ENCODE peak calls at places on chromosomes 3 and 15, in eight cellular contexts. K is psoas muscle, W is fibroblast of pulmonary artery, X is thoracic aorta, Y is PC-3, Q is progenitor cell of endocrine pancreas, C is neural progenitor cell, Z is AG09309. D is an unnamed sample.

GRCh38 chr3:140706360-140706759 is 28.5 kb downstream of the TRIM42 start:
- DNase-seq in K (no peak), X (no peak), W (no peak), C (no peak), Z (no peak), Q (no peak), Y (no peak), D (no peak)

GRCh38 chr15:91852741-91853500 is 587 bp upstream of the SLCO3A1 start:
- DNase-seq in Y (no peak), Z (peak), X (no peak), K (peak), Q (peak), W (peak), C (peak), D (peak)

GRCh38 chr3:377158-377561 is 180.6 kb downstream of the CHL1 start:
- DNase-seq in Z (peak), C (peak), X (no peak), Y (peak), W (peak), Q (no peak), K (no peak), D (no peak)

GRCh38 chr15:74523982-74524381 is 17.0 kb upstream of the ARID3B start:
- DNase-seq in C (no peak), X (no peak), Z (no peak), Q (no peak), W (no peak), Y (peak), K (no peak), D (no peak)

GRCh38 chr3:107661447-107662108 is 138.8 kb downstream of the BBX start:
- DNase-seq in Y (no peak), Z (no peak), Q (no peak), C (no peak), W (peak), K (no peak), X (no peak), D (no peak)

GRCh38 chr15:57948554-57949289 is 116.8 kb downstream of the ALDH1A2 start:
- DNase-seq in W (no peak), X (no peak), K (no peak), Y (no peak), Z (no peak), C (no peak), Q (no peak), D (no peak)

GRCh38 chr3:47010050-47010712 is 30.7 kb downstream of the NBEAL2 start:
- DNase-seq in W (no peak), X (no peak), Y (no peak), K (no peak), Q (no peak), Z (no peak), C (no peak), D (peak)

GRCh38 chr3:37899101-37899707 is 37.5 kb downstream of the CTDSPL start:
- DNase-seq in K (no peak), C (no peak), Z (no peak), X (no peak), Q (no peak), Y (no peak), W (no peak), D (no peak)

GRCh38 chr3:9233101-9233500 is 16.3 kb downstream of the SRGAP3 start:
- DNase-seq in X (no peak), Q (no peak), Z (no peak), C (no peak), K (no peak), W (no peak), Y (no peak), D (no peak)

GRCh38 chr15:40115670-40116093 is 7.0 kb upstream of the BMF start:
- DNase-seq in W (peak), Q (no peak), Z (no peak), C (no peak), Y (peak), X (no peak), K (peak), D (no peak)

GRCh38 chr3:37863949-37864822 is 2.5 kb downstream of the CTDSPL start:
- DNase-seq in Q (no peak), X (no peak), Y (peak), W (no peak), K (no peak), C (no peak), Z (no peak), D (no peak)

GRCh38 chr3:8559351-8559750 is 57.7 kb downstream of the LMCD1 start:
- DNase-seq in Y (no peak), K (no peak), Q (no peak), Z (no peak), C (no peak), W (no peak), X (no peak), D (no peak)

GRCh38 chr3:128619146-128619890 is 31.3 kb downstream of the RPN1 start:
- DNase-seq in C (no peak), X (no peak), K (no peak), Z (peak), Y (peak), W (peak), Q (no peak), D (no peak)

GRCh38 chr15:61974118-61974517 is 86.1 kb downstream of the VPS13C start:
- DNase-seq in C (no peak), Z (no peak), Y (no peak), X (no peak), K (no peak), W (no peak), Q (no peak), D (no peak)

GRCh38 chr15:60412026-60412425 is 14.2 kb upstream of the ANXA2 start:
- DNase-seq in Y (no peak), W (no peak), K (no peak), Z (no peak), C (no peak), Q (no peak), X (no peak), D (no peak)

GRCh38 chr3:24156466-24156865 is 211.4 kb downstream of the NR1D2 start:
- DNase-seq in Q (no peak), K (no peak), Z (peak), Y (peak), X (no peak), W (peak), C (no peak), D (no peak)

GRCh38 chr15:75640483-75641175 is 605 bp upstream of the IMP3 start:
- DNase-seq in C (peak), X (no peak), Y (peak), Q (no peak), W (peak), Z (no peak), K (no peak), D (no peak)

GRCh38 chr3:71083726-71084131 is 499.8 kb downstream of the FOXP1 start:
- DNase-seq in Y (no peak), Z (no peak), X (no peak), Q (no peak), K (no peak), C (no peak), W (no peak), D (no peak)

GRCh38 chr3:155553800-155554199 is 191.1 kb downstream of the PLCH1 start:
- DNase-seq in Z (no peak), W (no peak), K (no peak), X (no peak), C (no peak), Q (no peak), Y (peak), D (no peak)

GRCh38 chr3:13204177-13204581 is 130.9 kb upstream of the IQSEC1 start:
- DNase-seq in W (no peak), X (no peak), Q (no peak), Z (no peak), C (no peak), K (no peak), Y (no peak), D (no peak)

GRCh38 chr15:69857686-69858391 is 239.9 kb downstream of the TLE3 start:
- DNase-seq in Z (no peak), Q (no peak), C (no peak), K (no peak), X (no peak), Y (no peak), W (no peak), D (no peak)

GRCh38 chr3:72485649-72486048 is 362.6 kb downstream of the SHQ1 start:
- DNase-seq in K (peak), Q (no peak), C (no peak), Z (no peak), Y (no peak), X (no peak), W (peak), D (no peak)

GRCh38 chr15:82305621-82306048 is 43.0 kb downstream of the SAXO2 start:
- DNase-seq in W (no peak), C (no peak), X (no peak), Y (no peak), Q (no peak), Z (no peak), K (no peak), D (no peak)

GRCh38 chr3:7095116-7095515 is 234.2 kb downstream of the GRM7 start:
- DNase-seq in C (no peak), Q (no peak), Y (no peak), X (no peak), W (no peak), K (no peak), Z (no peak), D (no peak)

GRCh38 chr3:54038391-54038790 is 84.0 kb upstream of the CACNA2D3 start:
- DNase-seq in Q (no peak), Y (no peak), C (no peak), W (no peak), Z (no peak), X (no peak), K (no peak), D (no peak)

GRCh38 chr3:58117561-58118305 is 93.0 kb downstream of the DNASE1L3 start:
- DNase-seq in Y (no peak), Q (no peak), Z (no peak), C (no peak), K (no peak), X (no peak), W (peak), D (no peak)

GRCh38 chr3:9809615-9810356 is at the start of gene TTLL3:
- DNase-seq in Y (peak), X (peak), Q (peak), Z (no peak), W (peak), C (peak), K (peak), D (peak)

GRCh38 chr3:179825527-179826246 is 172.8 kb downstream of the USP13 start:
- DNase-seq in Y (no peak), X (no peak), K (no peak), C (no peak), Z (no peak), W (no peak), Q (no peak), D (no peak)

GRCh38 chr3:9135930-9136525 is 113.4 kb downstream of the SRGAP3 start:
- DNase-seq in Q (peak), X (no peak), C (peak), Z (no peak), Y (no peak), W (no peak), K (peak), D (peak)

GRCh38 chr3:47583320-47584075 is 4.8 kb upstream of the CSPG5 start:
- DNase-seq in Y (no peak), Q (no peak), X (no peak), C (no peak), W (no peak), K (no peak), Z (no peak), D (no peak)

GRCh38 chr3:195170521-195170920 is 100.4 kb downstream of the XXYLT1 start:
- DNase-seq in X (no peak), C (no peak), Z (no peak), Q (no peak), K (no peak), W (no peak), Y (no peak), D (no peak)

GRCh38 chr15:73079570-73079969 is 27.3 kb downstream of the NEO1 start:
- DNase-seq in K (no peak), C (no peak), W (peak), Z (no peak), Q (no peak), X (no peak), Y (no peak), D (no peak)

GRCh38 chr3:164486150-164486549 is 592.1 kb downstream of the SI start:
- DNase-seq in Z (no peak), X (no peak), C (no peak), Y (no peak), W (peak), K (no peak), Q (no peak), D (no peak)

GRCh38 chr3:144129536-144130214 is 158.1 kb downstream of the DIPK2A start:
- DNase-seq in X (no peak), Y (no peak), W (no peak), K (no peak), Z (no peak), Q (no peak), C (no peak), D (no peak)

GRCh38 chr3:14424711-14425573 is 22.5 kb downstream of the SLC6A6 start:
- DNase-seq in W (no peak), X (no peak), K (no peak), C (no peak), Z (no peak), Q (no peak), Y (peak), D (no peak)

GRCh38 chr3:59425371-59425770 is 375.5 kb upstream of the CFAP20DC start:
- DNase-seq in W (peak), Y (peak), C (no peak), K (no peak), Q (no peak), Z (peak), X (no peak), D (no peak)

GRCh38 chr15:98914626-98915025 is 93.0 kb downstream of the PGPEP1L start:
- DNase-seq in Q (no peak), C (no peak), Z (peak), K (no peak), W (peak), Y (peak), X (peak), D (no peak)
- TF ChIP-seq CTCF in Q (no peak), C (no peak), Z (no peak), K (no peak), W (no peak), Y (peak), X (no peak), D (no peak)

DNA sequence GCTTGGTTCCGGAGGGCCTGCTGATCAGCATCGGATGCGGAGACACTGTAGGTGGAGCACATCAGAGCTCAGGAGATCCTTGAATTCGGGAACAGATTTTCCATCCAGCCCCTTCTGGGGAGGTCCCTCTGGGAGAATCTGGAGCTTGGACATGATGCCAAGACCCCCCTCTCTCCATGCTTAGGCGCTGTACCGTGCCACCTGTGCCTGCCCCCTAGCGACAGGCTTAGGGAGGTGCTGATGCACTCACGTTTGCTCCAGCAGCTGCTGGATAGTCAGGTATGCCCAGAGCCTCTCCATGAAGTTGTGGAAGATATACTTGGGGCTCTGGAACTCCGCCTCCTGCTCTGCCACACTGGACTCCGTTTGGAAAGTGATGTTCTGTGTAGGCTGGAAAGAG is 9.7 kb downstream of the ITIH4 start:
- DNase-seq in K (no peak), C (peak), X (no peak), Y (peak), Q (no peak), W (peak), Z (no peak), D (peak)
- TF ChIP-seq CTCF in K (peak), C (peak), X (peak), Y (peak), Q (peak), W (peak), Z (peak), D (peak)

GRCh38 chr3:190444036-190444435 is 5.7 kb downstream of the TMEM207 start:
- DNase-seq in C (no peak), Y (no peak), Z (no peak), W (no peak), Q (no peak), K (no peak), X (no peak), D (no peak)

GRCh38 chr3:190446492-190447301 is 3.0 kb downstream of the TMEM207 start:
- DNase-seq in X (no peak), Y (no peak), W (no peak), C (no peak), Q (no peak), Z (no peak), K (no peak), D (no peak)

GRCh38 chr3:190442240-190442639 is 7.5 kb downstream of the TMEM207 start:
- DNase-seq in Y (no peak), X (no peak), K (no peak), Z (no peak), W (no peak), C (no peak), Q (no peak), D (no peak)

GRCh38 chr3:190444576-190445145 is 5.0 kb downstream of the TMEM207 start:
- DNase-seq in Y (peak), W (peak), K (no peak), Q (no peak), C (no peak), Z (no peak), X (no peak), D (no peak)

DNA sequence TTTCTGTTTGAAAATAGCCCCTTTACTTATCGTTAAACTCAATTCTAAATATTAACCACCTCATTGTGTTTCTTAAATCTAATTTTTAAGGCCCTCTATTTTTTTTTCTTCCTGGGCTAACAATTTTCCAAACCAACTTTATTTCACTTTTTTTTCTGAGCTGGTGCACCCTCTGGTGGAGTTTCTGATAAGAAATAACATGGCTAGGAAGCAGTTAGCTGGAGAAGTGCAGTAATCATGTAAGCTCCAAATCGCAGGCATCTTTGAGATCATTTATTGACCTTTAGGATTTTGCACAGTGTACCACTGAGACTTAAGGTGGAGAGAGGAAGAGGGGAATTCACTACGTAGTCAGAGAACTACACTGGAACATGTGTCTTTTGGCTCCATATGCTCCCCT is 6.4 kb downstream of the TMEM207 start:
- DNase-seq in Q (no peak), X (no peak), Z (no peak), K (no peak), Y (peak), C (peak), W (peak), D (no peak)
- TF ChIP-seq CTCF in Q (peak), X (no peak), Z (peak), K (no peak), Y (peak), C (peak), W (peak), D (peak)

DNA sequence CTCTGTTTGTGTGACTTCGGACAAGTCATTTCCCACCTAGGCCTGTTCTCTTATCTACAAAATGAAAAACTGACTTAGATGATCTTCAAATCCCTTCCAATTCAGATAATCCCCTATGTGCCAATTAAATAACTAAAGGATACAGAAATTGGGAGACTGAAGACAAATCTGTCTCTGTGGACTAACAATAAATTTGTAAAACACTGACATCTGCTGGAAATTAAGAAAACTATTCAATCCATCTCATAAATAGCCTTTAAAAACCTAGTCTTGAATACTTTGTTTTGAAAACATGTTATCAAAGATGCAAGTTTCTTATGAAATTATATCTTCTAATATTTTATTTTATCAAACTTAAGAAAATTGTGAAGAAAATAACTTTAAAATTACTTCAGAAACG is 38.3 kb downstream of the MTHFS start:
- DNase-seq in Z (no peak), X (no peak), W (peak), Q (no peak), Y (peak), K (no peak), C (no peak), D (no peak)
- TF ChIP-seq CTCF in Z (no peak), X (no peak), W (peak), Q (no peak), Y (peak), K (no peak), C (peak), D (no peak)

D was measured in endothelial cell.